ENCODE peak calls at places on chromosomes 5 and 9, in four cellular contexts. H, G, D and T are unnamed samples. For H3K4me1, the result is how much of the 10 kb centered on the place peaks cover.

GRCh38 chr5:158560170-158560569 is 539.5 kb downstream of the EBF1 start:
- DNase-seq in G (no peak), D (peak), H (no peak), T (no peak)

GRCh38 chr5:65830856-65831255 is 95.5 kb upstream of the ERBIN start:
- DNase-seq in G (no peak), H (no peak), D (no peak), T (no peak)

GRCh38 chr9:4097490-4097889 is 202.4 kb downstream of the GLIS3 start:
- DNase-seq in G (no peak), H (no peak), D (no peak), T (no peak)

GRCh38 chr5:177491429-177491945 is 5.9 kb downstream of the PDLIM7 start:
- DNase-seq in D (no peak), G (no peak), H (peak), T (no peak)

GRCh38 chr9:116566677-116567488 is 120.2 kb upstream of the TRIM32 start:
- DNase-seq in H (no peak), D (no peak), G (no peak), T (peak)

GRCh38 chr9:100602302-100602930 is 24.5 kb downstream of the CAVIN4 start:
- DNase-seq in G (peak), H (peak), D (no peak), T (peak)

GRCh38 chr5:139482050-139482889 is at the start of gene STING1:
- DNase-seq in H (no peak), D (peak), G (peak), T (peak)

GRCh38 chr9:76730795-76731194 is 33.4 kb upstream of the PCA3 start:
- DNase-seq in H (no peak), D (no peak), G (no peak), T (no peak)

DNA sequence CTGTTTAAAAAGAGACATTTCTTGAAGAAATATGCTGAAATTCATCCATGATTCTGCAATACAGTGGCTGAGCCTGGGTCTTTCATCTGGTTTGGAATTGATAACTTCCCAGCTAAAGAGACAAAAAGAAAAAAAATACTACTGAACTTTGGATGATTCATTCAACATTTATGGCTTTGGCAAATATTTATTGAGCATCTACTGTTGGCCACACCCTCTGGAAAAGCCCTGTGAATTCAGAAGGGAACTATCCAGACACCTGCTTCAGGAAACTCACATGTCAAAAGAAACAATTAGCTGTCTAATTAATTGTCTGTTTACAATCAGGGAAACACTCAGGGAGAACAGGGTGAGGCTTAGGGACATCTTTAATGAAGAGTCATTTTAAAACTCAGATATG is 17.8 kb upstream of the ZNF622 start:
- DNase-seq in H (no peak), D (no peak), G (no peak), T (peak)
- H3K4me1 ChIP-seq in H (under half), D (half or more), G (under half), T (under half)

GRCh38 chr5:179822444-179822990 is 1.8 kb downstream of the SQSTM1 start:
- DNase-seq in D (no peak), G (no peak), H (no peak), T (no peak)
- H3K27ac ChIP-seq in D (peak), G (peak), H (no peak), T (no peak)

GRCh38 chr5:152953788-152954483 is 536.5 kb upstream of the GRIA1 start:
- DNase-seq in D (no peak), G (no peak), H (no peak), T (no peak)
- TF ChIP-seq CTCF in D (no peak), G (no peak), H (no peak), T (no peak)

GRCh38 chr9:95040106-95040505 is 277.4 kb downstream of the FANCC start:
- DNase-seq in G (no peak), D (no peak), H (no peak), T (no peak)

GRCh38 chr9:95035846-95036245 is 281.7 kb downstream of the FANCC start:
- DNase-seq in H (no peak), D (no peak), G (no peak), T (no peak)

GRCh38 chr9:95037789-95038521 is 279.6 kb downstream of the FANCC start:
- DNase-seq in H (no peak), G (no peak), D (no peak), T (peak)

GRCh38 chr9:95038666-95039065 is 278.8 kb downstream of the FANCC start:
- DNase-seq in D (no peak), G (no peak), H (no peak), T (no peak)

GRCh38 chr9:95036676-95037075 is 280.8 kb downstream of the FANCC start:
- DNase-seq in G (no peak), D (no peak), H (no peak), T (no peak)
- H3K4me1 ChIP-seq in G (under half), D (half or more), H (under half), T (under half)

DNA sequence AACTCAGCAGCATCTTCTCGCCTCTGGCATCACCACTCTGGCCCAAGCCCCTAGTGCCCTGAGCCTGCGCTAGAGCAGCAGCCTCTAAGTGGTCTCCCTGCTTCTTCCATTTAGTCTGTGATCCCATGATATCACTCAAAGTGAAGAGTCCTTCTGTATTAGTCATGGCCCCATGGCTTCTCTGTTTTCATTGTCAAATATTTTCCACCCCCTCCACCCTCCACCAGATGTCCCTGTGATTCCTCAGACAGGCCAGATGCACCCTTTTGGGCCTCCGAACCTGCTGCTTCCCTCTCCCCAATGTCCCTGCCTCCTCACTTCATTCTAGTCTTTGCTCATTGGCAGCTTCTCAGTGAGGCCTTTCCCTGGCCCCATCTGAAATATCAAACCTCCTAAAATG is 299.2 kb downstream of the SPOCK1 start:
- DNase-seq in H (peak), D (no peak), G (no peak), T (peak)
- H3K27ac ChIP-seq in H (peak), D (no peak), G (no peak), T (no peak)

GRCh38 chr5:54785729-54786548 is 199.5 kb downstream of the ESM1 start:
- DNase-seq in D (peak), H (no peak), G (no peak), T (no peak)
- TF ChIP-seq CTCF in D (peak), H (no peak), G (no peak), T (no peak)

GRCh38 chr9:14133394-14133793 is 180.5 kb downstream of the NFIB start:
- DNase-seq in H (no peak), D (no peak), G (no peak), T (no peak)
- H3K4me1 ChIP-seq in H (under half), D (under half), G (under half), T (under half)

GRCh38 chr5:168308976-168309598 is 17.6 kb downstream of the WWC1 start:
- DNase-seq in D (no peak), H (no peak), G (no peak), T (no peak)
- H3K27ac ChIP-seq in D (no peak), H (no peak), G (no peak), T (no peak)

GRCh38 chr5:151315998-151316597 is 12.5 kb upstream of the SLC36A3 start:
- DNase-seq in G (peak), H (peak), D (peak), T (peak)

GRCh38 chr5:151320481-151320880 is 16.9 kb upstream of the SLC36A3 start:
- DNase-seq in D (no peak), H (no peak), G (no peak), T (no peak)

GRCh38 chr5:151313357-151313756 is 9.8 kb upstream of the SLC36A3 start:
- DNase-seq in G (no peak), D (no peak), H (no peak), T (no peak)

DNA sequence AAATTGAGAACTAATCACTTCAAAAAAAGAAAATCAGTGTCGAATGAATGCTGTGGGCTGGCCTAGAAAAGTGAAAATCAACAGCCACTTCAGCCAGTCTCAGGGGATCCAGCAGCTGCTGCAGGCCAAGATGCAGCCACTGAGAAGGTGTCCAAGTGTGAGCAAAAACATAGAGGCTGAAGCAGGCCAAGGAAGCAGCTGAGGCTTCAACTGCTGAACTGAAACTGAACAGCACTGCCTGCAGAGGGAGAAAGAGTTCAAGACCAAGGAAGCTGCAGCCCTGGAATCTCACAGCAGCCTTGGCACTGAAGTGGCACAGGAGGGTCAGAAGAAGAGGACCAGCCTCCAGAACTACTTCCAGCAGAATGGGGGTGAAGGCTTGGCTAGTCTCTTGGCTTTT is 15.8 kb upstream of the SLC36A3 start:
- DNase-seq in D (peak), G (peak), H (peak), T (peak)
- TF ChIP-seq CTCF in D (peak), G (peak), H (peak), T (peak)

GRCh38 chr5:53340956-53341750 is 139.3 kb upstream of the FST start:
- DNase-seq in D (no peak), H (no peak), G (no peak), T (no peak)

GRCh38 chr5:53335115-53335514 is 145.3 kb upstream of the FST start:
- DNase-seq in D (no peak), G (no peak), H (peak), T (peak)

GRCh38 chr5:53338971-53339370 is 141.5 kb upstream of the FST start:
- DNase-seq in D (no peak), H (no peak), G (no peak), T (no peak)

GRCh38 chr5:53339962-53340540 is 140.4 kb upstream of the FST start:
- DNase-seq in G (no peak), D (no peak), H (no peak), T (peak)

GRCh38 chr5:53337827-53338226 is 142.6 kb upstream of the FST start:
- DNase-seq in G (no peak), H (no peak), D (no peak), T (peak)
- H3K4me1 ChIP-seq in G (under half), H (under half), D (under half), T (half or more)